ENCODE peak calls at places on chromosomes 3 and 15, in ten cellular contexts. One of them, this sample, is unnamed.

GRCh38 chr3:159191454-159191853 is 389.6 kb downstream of the MFSD1 start:
- DNase-seq in A549: peak; percentile 33
- DNase-seq in heart left ventricle: no peak
- DNase-seq in left ventricle myocardium inferior: no peak
- DNase-seq in pancreas: no peak
- DNase-seq in CD8-positive, alpha-beta memory T cell: no peak
- DNase-seq in brain microvascular endothelial cell: peak; percentile 79
- DNase-seq in psoas muscle: no peak
- DNase-seq in left lung: no peak
- DNase-seq in right cardiac atrium: no peak
- DNase-seq in this sample: no peak

GRCh38 chr3:184563941-184564684 is 2.5 kb downstream of the EPHB3 start:
- DNase-seq in psoas muscle: no peak
- DNase-seq in heart left ventricle: no peak
- DNase-seq in left ventricle myocardium inferior: no peak
- DNase-seq in CD8-positive, alpha-beta memory T cell: no peak
- DNase-seq in right cardiac atrium: no peak
- DNase-seq in left lung: peak; percentile 64
- DNase-seq in brain microvascular endothelial cell: no peak
- DNase-seq in A549: no peak
- DNase-seq in pancreas: no peak
- DNase-seq in this sample: no peak

GRCh38 chr3:27312044-27312668 is 57.0 kb downstream of the NEK10 start:
- DNase-seq in A549: peak; percentile 84
- DNase-seq in CD8-positive, alpha-beta memory T cell: peak; percentile 36
- DNase-seq in left ventricle myocardium inferior: no peak
- DNase-seq in psoas muscle: no peak
- DNase-seq in pancreas: peak; percentile 15
- DNase-seq in brain microvascular endothelial cell: peak; percentile 86
- DNase-seq in heart left ventricle: no peak
- DNase-seq in left lung: no peak
- DNase-seq in right cardiac atrium: no peak
- DNase-seq in this sample: no peak

GRCh38 chr3:139113766-139114165 is 69.1 kb upstream of the PRR23C start:
- DNase-seq in left ventricle myocardium inferior: no peak
- DNase-seq in CD8-positive, alpha-beta memory T cell: no peak
- DNase-seq in right cardiac atrium: no peak
- DNase-seq in pancreas: no peak
- DNase-seq in brain microvascular endothelial cell: no peak
- DNase-seq in A549: no peak
- DNase-seq in psoas muscle: no peak
- DNase-seq in heart left ventricle: no peak
- DNase-seq in left lung: no peak
- DNase-seq in this sample: no peak

GRCh38 chr3:59043391-59043790 is 6.4 kb downstream of the CFAP20DC start:
- DNase-seq in psoas muscle: no peak
- DNase-seq in A549: no peak
- DNase-seq in pancreas: no peak
- DNase-seq in brain microvascular endothelial cell: no peak
- DNase-seq in left lung: no peak
- DNase-seq in right cardiac atrium: no peak
- DNase-seq in CD8-positive, alpha-beta memory T cell: no peak
- DNase-seq in heart left ventricle: no peak
- DNase-seq in left ventricle myocardium inferior: no peak
- DNase-seq in this sample: no peak

GRCh38 chr3:160676547-160677303 is at the start of gene ARL14:
- DNase-seq in left ventricle myocardium inferior: no peak
- DNase-seq in pancreas: peak; percentile 64
- DNase-seq in brain microvascular endothelial cell: peak; percentile 53
- DNase-seq in right cardiac atrium: no peak
- DNase-seq in CD8-positive, alpha-beta memory T cell: no peak
- DNase-seq in left lung: no peak
- DNase-seq in psoas muscle: no peak
- DNase-seq in heart left ventricle: no peak
- DNase-seq in A549: peak; percentile 74
- DNase-seq in this sample: no peak

GRCh38 chr3:157354722-157355121 is 81.9 kb upstream of the PTX3 start:
- DNase-seq in right cardiac atrium: no peak
- DNase-seq in left ventricle myocardium inferior: no peak
- DNase-seq in psoas muscle: no peak
- DNase-seq in heart left ventricle: no peak
- DNase-seq in A549: peak; percentile 24
- DNase-seq in left lung: no peak
- DNase-seq in brain microvascular endothelial cell: no peak
- DNase-seq in CD8-positive, alpha-beta memory T cell: no peak
- DNase-seq in pancreas: no peak
- DNase-seq in this sample: no peak

GRCh38 chr15:22956980-22957264 is 23.2 kb downstream of the CYFIP1 start:
- DNase-seq in psoas muscle: no peak
- DNase-seq in left ventricle myocardium inferior: no peak
- DNase-seq in left lung: no peak
- DNase-seq in heart left ventricle: no peak
- DNase-seq in brain microvascular endothelial cell: no peak
- DNase-seq in pancreas: no peak
- DNase-seq in right cardiac atrium: no peak
- DNase-seq in A549: no peak
- DNase-seq in CD8-positive, alpha-beta memory T cell: no peak
- DNase-seq in this sample: no peak

GRCh38 chr3:196631655-196632032 is 7.8 kb upstream of the NRROS start:
- DNase-seq in heart left ventricle: no peak
- DNase-seq in right cardiac atrium: no peak
- DNase-seq in left ventricle myocardium inferior: no peak
- DNase-seq in A549: no peak
- DNase-seq in left lung: no peak
- DNase-seq in psoas muscle: no peak
- DNase-seq in pancreas: no peak
- DNase-seq in CD8-positive, alpha-beta memory T cell: no peak
- DNase-seq in brain microvascular endothelial cell: no peak
- DNase-seq in this sample: no peak

GRCh38 chr15:40090774-40091455 is 17.8 kb downstream of the BMF start:
- DNase-seq in brain microvascular endothelial cell: no peak
- DNase-seq in left ventricle myocardium inferior: no peak
- DNase-seq in heart left ventricle: no peak
- DNase-seq in pancreas: no peak
- DNase-seq in A549: no peak
- DNase-seq in psoas muscle: no peak
- DNase-seq in left lung: no peak
- DNase-seq in CD8-positive, alpha-beta memory T cell: no peak
- DNase-seq in right cardiac atrium: no peak
- DNase-seq in this sample: no peak

GRCh38 chr3:175121225-175121624 is 262.1 kb downstream of the NAALADL2 start:
- DNase-seq in psoas muscle: no peak
- DNase-seq in A549: no peak
- DNase-seq in brain microvascular endothelial cell: no peak
- DNase-seq in pancreas: peak; percentile 30
- DNase-seq in right cardiac atrium: no peak
- DNase-seq in heart left ventricle: no peak
- DNase-seq in CD8-positive, alpha-beta memory T cell: no peak
- DNase-seq in left ventricle myocardium inferior: no peak
- DNase-seq in left lung: no peak
- DNase-seq in this sample: no peak

GRCh38 chr15:99006146-99006545 is 1.4 kb downstream of the PGPEP1L start:
- DNase-seq in heart left ventricle: no peak
- DNase-seq in left ventricle myocardium inferior: no peak
- DNase-seq in right cardiac atrium: no peak
- DNase-seq in psoas muscle: no peak
- DNase-seq in brain microvascular endothelial cell: no peak
- DNase-seq in CD8-positive, alpha-beta memory T cell: no peak
- DNase-seq in A549: no peak
- DNase-seq in left lung: no peak
- DNase-seq in pancreas: no peak
- DNase-seq in this sample: no peak

GRCh38 chr15:63057454-63058335 is 15.1 kb downstream of the TPM1 start:
- DNase-seq in right cardiac atrium: no peak
- DNase-seq in pancreas: no peak
- DNase-seq in left lung: no peak
- DNase-seq in A549: no peak
- DNase-seq in heart left ventricle: no peak
- DNase-seq in CD8-positive, alpha-beta memory T cell: no peak
- DNase-seq in brain microvascular endothelial cell: no peak
- DNase-seq in left ventricle myocardium inferior: no peak
- DNase-seq in psoas muscle: no peak
- DNase-seq in this sample: no peak

GRCh38 chr3:122825460-122825859 is 30.6 kb downstream of the SLC49A4 start:
- DNase-seq in left lung: no peak
- DNase-seq in pancreas: no peak
- DNase-seq in CD8-positive, alpha-beta memory T cell: no peak
- DNase-seq in heart left ventricle: no peak
- DNase-seq in right cardiac atrium: no peak
- DNase-seq in psoas muscle: no peak
- DNase-seq in A549: no peak
- DNase-seq in left ventricle myocardium inferior: no peak
- DNase-seq in brain microvascular endothelial cell: no peak
- DNase-seq in this sample: no peak

GRCh38 chr15:31811641-31812040 is 218.7 kb upstream of the CHRNA7 start:
- DNase-seq in left ventricle myocardium inferior: no peak
- DNase-seq in heart left ventricle: no peak
- DNase-seq in left lung: no peak
- DNase-seq in CD8-positive, alpha-beta memory T cell: no peak
- DNase-seq in A549: no peak
- DNase-seq in brain microvascular endothelial cell: no peak
- DNase-seq in pancreas: no peak
- DNase-seq in psoas muscle: no peak
- DNase-seq in right cardiac atrium: no peak
- DNase-seq in this sample: no peak

GRCh38 chr3:149623819-149624218 is 34.0 kb downstream of the WWTR1 start:
- DNase-seq in left lung: no peak
- DNase-seq in A549: no peak
- DNase-seq in heart left ventricle: no peak
- DNase-seq in pancreas: no peak
- DNase-seq in right cardiac atrium: no peak
- DNase-seq in left ventricle myocardium inferior: no peak
- DNase-seq in brain microvascular endothelial cell: no peak
- DNase-seq in psoas muscle: no peak
- DNase-seq in CD8-positive, alpha-beta memory T cell: no peak
- DNase-seq in this sample: no peak

GRCh38 chr15:63165166-63165859 is 8.0 kb upstream of the RPS27L start:
- DNase-seq in heart left ventricle: no peak
- DNase-seq in pancreas: no peak
- DNase-seq in left ventricle myocardium inferior: no peak
- DNase-seq in left lung: no peak
- DNase-seq in right cardiac atrium: no peak
- DNase-seq in A549: no peak
- DNase-seq in psoas muscle: no peak
- DNase-seq in CD8-positive, alpha-beta memory T cell: no peak
- DNase-seq in brain microvascular endothelial cell: no peak
- DNase-seq in this sample: no peak

GRCh38 chr3:171441381-171441780 is 18.8 kb downstream of the TNIK start:
- DNase-seq in pancreas: no peak
- DNase-seq in left lung: no peak
- DNase-seq in psoas muscle: no peak
- DNase-seq in brain microvascular endothelial cell: no peak
- DNase-seq in A549: no peak
- DNase-seq in heart left ventricle: no peak
- DNase-seq in right cardiac atrium: no peak
- DNase-seq in left ventricle myocardium inferior: no peak
- DNase-seq in CD8-positive, alpha-beta memory T cell: no peak
- DNase-seq in this sample: no peak

GRCh38 chr3:4986611-4987373 is 7.6 kb downstream of the BHLHE40 start:
- DNase-seq in pancreas: peak; percentile 98
- DNase-seq in A549: peak; percentile 100
- DNase-seq in left ventricle myocardium inferior: peak; percentile 97
- DNase-seq in CD8-positive, alpha-beta memory T cell: peak; percentile 49
- DNase-seq in right cardiac atrium: peak; percentile 98
- DNase-seq in brain microvascular endothelial cell: peak; percentile 98
- DNase-seq in psoas muscle: peak; percentile 98
- DNase-seq in left lung: peak; percentile 98
- DNase-seq in heart left ventricle: peak; percentile 98
- DNase-seq in this sample: peak; percentile 97

DNA sequence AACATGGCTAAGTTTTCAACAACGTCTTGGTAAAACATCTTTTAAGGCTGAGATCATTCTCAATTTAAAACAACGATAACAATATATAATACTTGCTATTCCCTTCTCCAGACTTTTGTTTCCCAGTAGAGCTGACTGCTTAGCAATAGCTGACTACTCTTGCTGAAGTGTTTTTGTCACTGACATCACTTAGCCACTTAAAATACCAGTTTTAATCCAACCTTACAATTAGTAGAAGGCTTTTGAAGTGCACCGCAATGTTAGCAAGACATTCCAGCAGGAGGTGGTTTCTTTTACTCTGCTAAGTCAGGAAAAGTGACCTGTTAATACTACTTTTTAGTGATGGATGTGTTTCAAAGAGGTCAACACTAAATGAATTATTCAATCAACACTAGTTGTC is 28.7 kb upstream of the GBE1 start:
- DNase-seq in CD8-positive, alpha-beta memory T cell: no peak
- DNase-seq in A549: no peak
- DNase-seq in right cardiac atrium: no peak
- DNase-seq in brain microvascular endothelial cell: no peak
- DNase-seq in heart left ventricle: no peak
- DNase-seq in psoas muscle: no peak
- DNase-seq in pancreas: no peak
- DNase-seq in left ventricle myocardium inferior: no peak
- DNase-seq in left lung: no peak
- DNase-seq in this sample: no peak
- H3K27ac ChIP-seq in CD8-positive, alpha-beta memory T cell: no peak overlapping the region
- H3K27ac ChIP-seq in A549: no peak overlapping the region
- H3K27ac ChIP-seq in right cardiac atrium: no peak overlapping the region
- H3K27ac ChIP-seq in brain microvascular endothelial cell: no peak overlapping the region
- H3K27ac ChIP-seq in heart left ventricle: peak overlapping the region; percentile 78
- H3K27ac ChIP-seq in psoas muscle: peak overlapping the region; percentile 72
- H3K27ac ChIP-seq in pancreas: no peak overlapping the region
- H3K27ac ChIP-seq in left ventricle myocardium inferior: peak overlapping the region; percentile 82
- H3K27ac ChIP-seq in left lung: no peak overlapping the region
- H3K27ac ChIP-seq in this sample: peak overlapping the region; percentile 64

GRCh38 chr3:14758297-14758696 is 60.5 kb upstream of the FGD5 start:
- DNase-seq in psoas muscle: no peak
- DNase-seq in A549: no peak
- DNase-seq in CD8-positive, alpha-beta memory T cell: no peak
- DNase-seq in pancreas: no peak
- DNase-seq in left ventricle myocardium inferior: no peak
- DNase-seq in brain microvascular endothelial cell: no peak
- DNase-seq in left lung: no peak
- DNase-seq in heart left ventricle: no peak
- DNase-seq in right cardiac atrium: no peak
- DNase-seq in this sample: no peak
- H3K4me3 ChIP-seq in psoas muscle: no peak overlapping the region
- H3K4me3 ChIP-seq in A549: no peak overlapping the region
- H3K4me3 ChIP-seq in CD8-positive, alpha-beta memory T cell: no peak overlapping the region
- H3K4me3 ChIP-seq in pancreas: no peak overlapping the region
- H3K4me3 ChIP-seq in left ventricle myocardium inferior: no peak overlapping the region
- H3K4me3 ChIP-seq in brain microvascular endothelial cell: no peak overlapping the region
- H3K4me3 ChIP-seq in left lung: no peak overlapping the region
- H3K4me3 ChIP-seq in heart left ventricle: no peak overlapping the region
- H3K4me3 ChIP-seq in right cardiac atrium: no peak overlapping the region
- H3K4me3 ChIP-seq in this sample: no peak overlapping the region

GRCh38 chr3:119239421-119239820 is 1.3 kb downstream of the B4GALT4 start:
- DNase-seq in A549: no peak
- DNase-seq in pancreas: no peak
- DNase-seq in left ventricle myocardium inferior: no peak
- DNase-seq in CD8-positive, alpha-beta memory T cell: no peak
- DNase-seq in psoas muscle: no peak
- DNase-seq in right cardiac atrium: no peak
- DNase-seq in heart left ventricle: no peak
- DNase-seq in left lung: no peak
- DNase-seq in brain microvascular endothelial cell: no peak
- DNase-seq in this sample: no peak
- H3K27ac ChIP-seq in A549: peak overlapping the region; percentile 99
- H3K27ac ChIP-seq in pancreas: peak overlapping the region; percentile 91
- H3K27ac ChIP-seq in left ventricle myocardium inferior: peak overlapping the region; percentile 94
- H3K27ac ChIP-seq in CD8-positive, alpha-beta memory T cell: no peak overlapping the region
- H3K27ac ChIP-seq in psoas muscle: peak overlapping the region; percentile 92
- H3K27ac ChIP-seq in right cardiac atrium: peak overlapping the region; percentile 43
- H3K27ac ChIP-seq in heart left ventricle: peak overlapping the region; percentile 87
- H3K27ac ChIP-seq in left lung: peak overlapping the region; percentile 96
- H3K27ac ChIP-seq in brain microvascular endothelial cell: no peak overlapping the region
- H3K27ac ChIP-seq in this sample: peak overlapping the region; percentile 92

GRCh38 chr3:41740374-41740773 is 221.5 kb downstream of the ULK4 start:
- DNase-seq in CD8-positive, alpha-beta memory T cell: no peak
- DNase-seq in A549: no peak
- DNase-seq in left lung: no peak
- DNase-seq in right cardiac atrium: no peak
- DNase-seq in brain microvascular endothelial cell: no peak
- DNase-seq in psoas muscle: no peak
- DNase-seq in heart left ventricle: no peak
- DNase-seq in pancreas: no peak
- DNase-seq in left ventricle myocardium inferior: no peak
- DNase-seq in this sample: no peak
- H3K4me3 ChIP-seq in CD8-positive, alpha-beta memory T cell: no peak overlapping the region
- H3K4me3 ChIP-seq in A549: no peak overlapping the region
- H3K4me3 ChIP-seq in left lung: no peak overlapping the region
- H3K4me3 ChIP-seq in right cardiac atrium: no peak overlapping the region
- H3K4me3 ChIP-seq in brain microvascular endothelial cell: no peak overlapping the region
- H3K4me3 ChIP-seq in psoas muscle: no peak overlapping the region
- H3K4me3 ChIP-seq in heart left ventricle: no peak overlapping the region
- H3K4me3 ChIP-seq in pancreas: no peak overlapping the region
- H3K4me3 ChIP-seq in left ventricle myocardium inferior: no peak overlapping the region
- H3K4me3 ChIP-seq in this sample: no peak overlapping the region